ENCODE peak calls at places on chromosomes 12 and 14, in four cellular contexts. O is fibroblast of mammary gland, F is GM23338, N is sigmoid colon. C is an unnamed sample.

GRCh38 chr12:102848832-102849231 is 68.2 kb downstream of the PAH start:
- DNase-seq in O (no peak), F (peak), N (no peak), C (no peak)

GRCh38 chr14:75088566-75089373 is 19.3 kb downstream of the ZC2HC1C start:
- DNase-seq in O (peak), F (peak), N (no peak), C (peak)

GRCh38 chr14:77988096-77988870 is 181.9 kb upstream of the NRXN3 start:
- DNase-seq in O (peak), F (no peak), N (no peak), C (no peak)

GRCh38 chr12:63151061-63151897 is at the start of gene AVPR1A:
- DNase-seq in O (no peak), F (peak), N (no peak), C (no peak)

GRCh38 chr14:101333335-101334280 is 227.7 kb upstream of the DIO3 start:
- DNase-seq in O (no peak), F (no peak), N (no peak), C (no peak)

GRCh38 chr14:100522616-100523021 is 64.6 kb downstream of the BEGAIN start:
- DNase-seq in O (peak), F (no peak), N (peak), C (no peak)

GRCh38 chr14:72478397-72479025 is 415.4 kb downstream of the DPF3 start:
- DNase-seq in O (no peak), F (no peak), N (no peak), C (no peak)

GRCh38 chr12:48671231-48671856 is 10.7 kb downstream of the KANSL2 start:
- DNase-seq in O (peak), F (no peak), N (no peak), C (no peak)

GRCh38 chr14:85054178-85054577 is 475.8 kb upstream of the FLRT2 start:
- DNase-seq in O (no peak), F (peak), N (no peak), C (no peak)

GRCh38 chr12:97022831-97023230 is 115.8 kb downstream of the NEDD1 start:
- DNase-seq in O (no peak), F (no peak), N (no peak), C (no peak)

GRCh38 chr12:76508128-76508661 is 51.4 kb downstream of the OSBPL8 start:
- DNase-seq in O (no peak), F (no peak), N (no peak), C (no peak)

GRCh38 chr14:24920265-24921080 is 129.5 kb downstream of the STXBP6 start:
- DNase-seq in O (no peak), F (no peak), N (no peak), C (no peak)

GRCh38 chr12:110581951-110582285 is 1.2 kb downstream of the PPTC7 start:
- DNase-seq in O (no peak), F (peak), N (no peak), C (no peak)

GRCh38 chr14:105019861-105020814 is 745 bp downstream of the CDCA4 start:
- DNase-seq in O (no peak), F (peak), N (no peak), C (peak)

GRCh38 chr14:105020815-105021655 is at the start of gene CDCA4:
- DNase-seq in O (peak), F (peak), N (peak), C (peak)

GRCh38 chr14:105023144-105023543 is 2.3 kb upstream of the CDCA4 start:
- DNase-seq in O (no peak), F (no peak), N (no peak), C (no peak)

GRCh38 chr14:105022276-105022670 is 1.4 kb upstream of the CDCA4 start:
- DNase-seq in O (no peak), F (no peak), N (no peak), C (no peak)

DNA sequence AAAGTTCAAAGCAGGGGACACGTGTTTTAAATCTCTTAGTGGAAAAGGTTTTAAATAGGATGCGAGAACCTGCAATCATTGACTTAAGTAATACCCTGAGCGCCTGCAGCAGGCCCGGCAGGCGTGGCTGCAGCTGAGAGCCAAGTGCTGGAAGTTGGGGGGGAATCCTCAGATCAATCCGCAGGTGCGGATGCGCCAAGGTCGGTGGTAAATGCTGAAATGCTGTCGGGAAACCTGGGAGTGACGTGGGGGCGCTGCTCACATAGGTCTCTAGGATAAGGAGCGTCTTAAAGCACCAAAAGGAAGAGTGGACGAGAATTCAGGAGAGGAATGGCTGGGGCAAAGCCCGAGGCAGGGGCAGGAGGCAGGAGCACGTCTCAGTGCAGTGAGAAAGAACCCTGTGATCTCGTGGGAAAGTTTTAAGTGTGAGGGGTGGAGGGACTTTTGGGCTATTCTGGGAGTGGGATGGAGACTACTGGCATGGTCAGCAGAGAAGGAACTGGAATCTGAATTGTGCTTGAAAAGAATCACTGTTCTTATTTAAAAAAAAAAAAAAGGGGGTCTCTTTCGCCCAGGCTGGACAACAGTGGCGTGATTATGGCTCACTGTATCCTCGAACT is 883 bp upstream of the CDCA4 start:
- DNase-seq in O (peak), F (peak), N (no peak), C (peak)
- TF ChIP-seq CTCF in O (no peak), F (peak), N (no peak), C (peak)

GRCh38 chr12:57236224-57236924 is 6.9 kb downstream of the SHMT2 start:
- DNase-seq in O (no peak), F (peak), N (no peak), C (no peak)

GRCh38 chr12:57234571-57235011 is 5.1 kb downstream of the SHMT2 start:
- DNase-seq in O (no peak), F (no peak), N (no peak), C (no peak)

GRCh38 chr12:57235728-57236131 is 6.2 kb downstream of the SHMT2 start:
- DNase-seq in O (no peak), F (no peak), N (no peak), C (no peak)

GRCh38 chr12:57234233-57234570 is 4.7 kb downstream of the SHMT2 start:
- DNase-seq in O (no peak), F (no peak), N (no peak), C (no peak)

DNA sequence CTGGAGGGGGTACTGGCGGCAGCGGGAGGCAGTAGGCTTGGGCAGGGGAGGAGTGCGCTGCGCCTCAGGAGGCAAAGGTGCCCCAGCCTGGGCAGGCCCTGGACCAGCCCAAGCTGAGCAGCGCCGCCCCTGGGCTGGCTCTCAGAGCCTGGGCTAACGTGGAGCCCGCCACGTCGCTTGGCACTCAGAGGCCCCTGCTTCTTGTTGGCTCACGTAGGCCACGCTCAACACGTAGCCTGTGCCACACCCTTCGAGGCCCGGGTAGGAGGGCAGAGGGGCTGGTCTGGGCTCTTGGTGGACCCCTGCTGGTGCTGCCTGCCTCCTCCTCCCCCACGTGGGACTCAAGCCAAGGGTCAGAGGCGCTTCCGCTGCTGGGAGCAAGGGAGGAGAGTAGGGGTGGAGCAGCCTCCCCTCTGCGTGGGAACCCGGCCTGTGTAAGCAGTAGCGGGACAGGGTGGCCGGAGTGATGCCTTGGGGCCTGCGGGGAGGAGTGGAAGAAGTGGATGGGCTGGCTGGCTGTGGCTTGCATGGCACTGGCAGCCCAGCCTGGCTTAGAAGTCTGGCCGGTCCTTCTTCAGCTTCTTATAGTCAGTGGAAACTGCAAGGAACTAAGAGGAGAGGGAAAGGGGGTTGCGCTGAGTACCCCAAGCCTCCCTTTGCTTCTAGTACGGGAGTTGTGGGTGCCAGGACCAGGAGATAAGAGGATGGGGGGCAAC is 5.7 kb downstream of the SHMT2 start:
- DNase-seq in O (no peak), F (peak), N (peak), C (no peak)
- TF ChIP-seq CTCF in O (no peak), F (no peak), N (no peak), C (no peak)

DNA sequence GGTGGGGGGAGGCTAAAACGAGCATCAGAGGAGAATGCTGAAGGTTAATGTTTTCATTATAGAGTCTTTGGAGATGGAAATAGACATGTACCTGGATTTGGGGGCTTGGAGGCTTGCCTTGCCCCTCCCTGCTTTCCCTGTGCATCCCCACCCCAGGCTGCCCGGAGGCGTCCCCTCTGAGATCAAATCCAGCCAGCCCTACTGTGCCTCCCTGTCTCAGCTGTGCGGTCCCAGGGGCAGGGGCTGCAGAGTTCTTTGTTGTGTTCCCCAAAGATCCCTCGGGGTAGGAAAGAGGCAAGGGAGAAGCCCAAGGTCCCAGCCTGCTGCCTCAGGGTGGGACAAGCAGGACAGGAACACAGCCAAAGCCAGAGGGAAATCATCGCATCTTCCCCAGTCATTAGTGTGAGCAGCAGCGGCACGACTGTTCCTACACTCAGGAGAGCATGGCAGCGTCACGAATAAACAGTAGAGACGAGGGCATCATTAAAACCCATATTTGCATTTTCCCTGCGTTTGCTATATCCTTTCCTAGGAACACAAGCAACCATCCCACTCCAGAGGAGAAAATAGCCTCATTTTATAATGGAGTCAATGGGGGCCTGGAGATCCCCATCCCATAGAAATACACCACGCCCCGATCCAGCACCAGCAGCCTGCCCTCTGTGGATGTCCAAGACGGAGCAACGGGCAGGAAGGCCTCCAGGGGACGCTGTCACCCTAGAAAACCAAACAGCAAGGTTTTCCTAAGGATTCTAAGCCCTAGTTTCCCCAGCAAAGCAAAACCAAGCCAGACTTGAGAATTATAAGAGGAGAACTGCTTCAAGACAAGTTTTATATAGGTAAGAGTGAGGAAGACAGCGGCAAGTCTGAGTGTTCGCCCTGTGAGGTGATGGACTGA is 32.4 kb downstream of the ANO2 start:
- DNase-seq in O (no peak), F (peak), N (no peak), C (no peak)
- TF ChIP-seq CTCF in O (peak), F (peak), N (no peak), C (no peak)

DNA sequence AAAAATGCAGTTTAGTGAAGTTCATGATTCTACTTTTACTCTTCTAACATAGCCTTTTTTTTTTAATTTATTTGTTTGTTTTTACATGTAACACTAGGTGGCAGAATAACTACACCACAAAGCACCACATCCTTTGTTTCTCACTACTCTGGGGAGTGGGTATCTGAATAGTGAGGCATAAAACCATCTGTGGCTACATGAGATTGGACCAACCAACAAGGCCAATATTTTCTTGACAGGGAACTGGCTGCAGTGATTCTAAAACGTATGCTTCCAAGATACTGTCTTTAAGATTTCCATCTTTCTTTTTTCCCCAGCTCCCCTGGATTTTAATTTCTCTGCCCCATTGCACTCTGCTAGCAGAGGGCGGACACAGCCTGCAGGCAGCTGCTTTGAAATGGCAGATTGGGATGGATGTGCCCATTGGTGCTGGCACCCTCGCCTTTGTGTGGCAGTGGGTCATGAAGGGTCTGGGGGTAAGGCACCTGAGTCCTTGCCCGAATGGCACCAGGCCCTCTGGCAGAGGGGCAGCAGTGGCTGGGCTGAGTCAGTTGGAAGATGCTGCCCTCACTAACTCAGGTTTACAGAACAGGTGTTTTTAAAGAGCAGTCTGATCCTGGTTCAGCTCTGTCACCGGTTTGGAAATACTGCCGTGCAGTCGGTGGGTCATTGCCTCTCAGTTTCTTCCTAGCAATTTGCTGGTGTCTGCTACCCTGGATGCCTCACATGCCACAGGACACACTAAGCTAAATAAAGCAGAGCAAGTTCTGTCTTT is 429.1 kb downstream of the RAD51B start:
- DNase-seq in O (peak), F (peak), N (peak), C (peak)
- TF ChIP-seq CTCF in O (peak), F (peak), N (peak), C (peak)

GRCh38 chr14:93857500-93857899 is 69.2 kb upstream of the PRIMA1 start:
- DNase-seq in O (no peak), F (peak), N (no peak), C (no peak)
- TF ChIP-seq CTCF in O (no peak), F (no peak), N (no peak), C (no peak)

GRCh38 chr12:26058308-26058707 is 66.5 kb downstream of the BHLHE41 start:
- DNase-seq in O (no peak), F (peak), N (no peak), C (no peak)
- TF ChIP-seq CTCF in O (no peak), F (peak), N (no peak), C (peak)

DNA sequence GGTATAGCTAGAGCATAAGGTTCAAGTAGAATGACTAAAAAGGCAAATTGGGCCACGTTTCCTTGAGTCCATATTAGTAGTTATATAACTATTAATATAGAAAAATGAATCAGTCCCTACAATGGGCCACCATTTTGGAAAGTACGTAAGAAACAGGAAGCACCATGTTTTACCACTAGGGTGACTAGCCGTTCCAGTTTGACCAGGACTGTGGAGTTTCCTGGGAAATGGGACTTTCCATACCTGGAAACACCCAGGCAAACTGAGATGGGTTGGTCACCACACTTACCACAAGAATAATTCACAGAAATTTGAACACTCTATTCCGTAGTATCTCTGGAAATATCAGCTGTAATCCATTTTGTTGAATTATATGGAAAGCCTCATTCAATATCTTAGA is 2.1 kb upstream of the MAGOHB start:
- DNase-seq in O (no peak), F (peak), N (no peak), C (no peak)
- TF ChIP-seq CTCF in O (no peak), F (peak), N (no peak), C (no peak)

C was measured in GM13977.